ENCODE peak calls at places on chromosomes 16 and 17, in ten cellular contexts. A is tibial nerve; S is neuronal stem cell; X is CD8-positive, alpha-beta T cell; D is PC-3; K is mucosa of descending colon; I is BE2C; H is ovary; M is upper lobe of left lung; Z is thoracic aorta. C is an unnamed sample. For H3K4me1, the result is how much of the 10 kb centered on the place peaks cover.

GRCh38 chr17:32355649-32356377 is 5.9 kb downstream of the ZNF207 start:
- DNase-seq in A (no peak), S (no peak), X (no peak), D (no peak), K (no peak), I (no peak), H (no peak), M (no peak), Z (no peak), C (no peak)

GRCh38 chr17:72560303-72561247 is 439.8 kb downstream of the SOX9 start:
- DNase-seq in A (no peak), S (peak), X (peak), D (peak), K (peak), I (peak), H (no peak), M (peak), Z (no peak), C (no peak)

GRCh38 chr17:39563476-39563875 is 44.2 kb downstream of the NEUROD2 start:
- DNase-seq in A (no peak), S (peak), X (no peak), D (no peak), K (no peak), I (peak), H (no peak), M (no peak), Z (no peak), C (no peak)

GRCh38 chr17:36068524-36068923 is 4.5 kb downstream of the CCL18 start:
- DNase-seq in A (no peak), S (no peak), X (no peak), D (no peak), K (no peak), I (no peak), H (no peak), M (no peak), Z (no peak), C (no peak)

GRCh38 chr16:85844786-85845185 is 45.3 kb downstream of the COX4I1 start:
- DNase-seq in A (no peak), S (no peak), X (no peak), D (no peak), K (peak), I (no peak), H (no peak), M (no peak), Z (no peak), C (no peak)

GRCh38 chr17:9538626-9539025 is 37.0 kb downstream of the STX8 start:
- DNase-seq in A (no peak), S (no peak), X (no peak), D (no peak), K (no peak), I (no peak), H (no peak), M (no peak), Z (no peak), C (no peak)

GRCh38 chr16:85582177-85582888 is 30.8 kb upstream of the GSE1 start:
- DNase-seq in A (no peak), S (no peak), X (no peak), D (no peak), K (no peak), I (no peak), H (no peak), M (no peak), Z (no peak), C (no peak)

GRCh38 chr16:72291531-72291981 is 119.6 kb upstream of the PMFBP1 start:
- DNase-seq in A (no peak), S (no peak), X (no peak), D (peak), K (no peak), I (peak), H (no peak), M (no peak), Z (no peak), C (peak)

GRCh38 chr16:10077861-10078260 is 104.4 kb downstream of the GRIN2A start:
- DNase-seq in A (no peak), S (no peak), X (no peak), D (peak), K (no peak), I (no peak), H (no peak), M (no peak), Z (no peak), C (no peak)

GRCh38 chr17:39110435-39111136 is 40.9 kb downstream of the PLXDC1 start:
- DNase-seq in A (no peak), S (no peak), X (no peak), D (no peak), K (no peak), I (no peak), H (no peak), M (peak), Z (no peak), C (no peak)

GRCh38 chr17:49341356-49341755 is 20.7 kb downstream of the ZNF652 start:
- DNase-seq in A (no peak), S (no peak), X (no peak), D (no peak), K (no peak), I (no peak), H (peak), M (no peak), Z (no peak), C (no peak)

GRCh38 chr16:73172621-73173312 is 124.8 kb upstream of the ZFHX3 start:
- DNase-seq in A (peak), S (no peak), X (no peak), D (peak), K (peak), I (peak), H (peak), M (peak), Z (no peak), C (no peak)

GRCh38 chr17:81364278-81365147 is 30.7 kb upstream of the BAHCC1 start:
- DNase-seq in A (no peak), S (no peak), X (no peak), D (no peak), K (peak), I (no peak), H (no peak), M (no peak), Z (no peak), C (no peak)

GRCh38 chr16:80317132-80318098 is 223.4 kb upstream of the DYNLRB2 start:
- DNase-seq in A (no peak), S (no peak), X (no peak), D (peak), K (no peak), I (no peak), H (no peak), M (peak), Z (no peak), C (peak)

GRCh38 chr17:9209347-9209746 is 188.0 kb downstream of the NTN1 start:
- DNase-seq in A (no peak), S (no peak), X (no peak), D (no peak), K (no peak), I (no peak), H (no peak), M (no peak), Z (no peak), C (no peak)

GRCh38 chr17:45413498-45413923 is 19.2 kb downstream of the ARHGAP27 start:
- DNase-seq in A (no peak), S (no peak), X (no peak), D (no peak), K (peak), I (no peak), H (no peak), M (peak), Z (no peak), C (no peak)

GRCh38 chr17:48106802-48107136 is 797 bp upstream of the SNX11 start:
- DNase-seq in A (no peak), S (no peak), X (no peak), D (no peak), K (no peak), I (no peak), H (no peak), M (no peak), Z (no peak), C (no peak)
- H3K4me1 ChIP-seq in A (under half), S (under half), X (under half), D (under half), K (under half), I (under half), H (under half), M (under half), Z (under half), C (under half)

GRCh38 chr16:29676989-29677388 is 2.0 kb upstream of the QPRT start:
- DNase-seq in A (no peak), S (no peak), X (no peak), D (no peak), K (no peak), I (no peak), H (no peak), M (no peak), Z (no peak), C (no peak)
- H3K4me1 ChIP-seq in A (under half), S (under half), X (under half), D (under half), K (under half), I (under half), H (under half), M (under half), Z (under half), C (under half)

DNA sequence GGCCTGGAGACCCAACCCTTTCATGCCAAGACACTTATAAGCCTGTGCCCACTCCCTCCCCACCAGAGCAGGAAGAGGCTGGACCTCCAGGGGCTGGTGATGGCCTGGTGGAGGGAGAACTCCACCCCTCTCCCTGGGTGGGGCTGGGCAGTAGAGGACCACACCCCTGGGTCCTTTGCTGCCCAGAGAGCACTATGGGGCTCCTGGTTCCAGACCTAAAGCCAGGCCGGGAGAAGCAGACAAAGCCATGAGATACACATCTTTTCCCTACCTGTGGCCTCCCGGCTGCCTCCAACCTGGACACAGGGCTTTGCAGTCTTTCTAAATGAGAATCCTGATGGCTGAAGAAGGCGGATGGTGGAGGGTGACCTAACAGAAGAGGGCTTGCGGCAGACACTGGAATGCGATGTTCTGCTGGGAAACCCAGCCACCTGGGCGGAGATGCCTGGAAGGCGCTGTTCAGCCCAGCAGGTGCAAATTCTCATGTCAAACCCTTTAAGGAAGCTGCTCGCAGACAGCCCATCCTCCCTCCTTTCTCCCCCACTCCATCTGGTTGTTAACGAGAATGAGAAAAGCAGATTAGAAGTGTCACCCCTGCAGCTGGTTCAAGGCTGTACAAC is 43.9 kb upstream of the KIFC3 start:
- DNase-seq in A (no peak), S (no peak), X (no peak), D (no peak), K (no peak), I (no peak), H (peak), M (no peak), Z (no peak), C (no peak)
- H3K4me1 ChIP-seq in A (under half), S (under half), X (under half), D (under half), K (under half), I (under half), H (under half), M (under half), Z (under half), C (under half)

GRCh38 chr16:75103994-75104393 is 12.6 kb downstream of the LDHD start:
- DNase-seq in A (no peak), S (no peak), X (no peak), D (no peak), K (no peak), I (no peak), H (no peak), M (no peak), Z (no peak), C (no peak)
- H3K4me1 ChIP-seq in A (half or more), S (under half), X (under half), D (under half), K (under half), I (under half), H (under half), M (half or more), Z (under half), C (under half)

GRCh38 chr17:19744922-19745757 is 3.0 kb downstream of the ALDH3A1 start:
- DNase-seq in A (peak), S (peak), X (peak), D (peak), K (peak), I (peak), H (peak), M (peak), Z (peak), C (peak)

GRCh38 chr17:19744492-19744891 is 3.6 kb downstream of the ALDH3A1 start:
- DNase-seq in A (no peak), S (no peak), X (no peak), D (no peak), K (no peak), I (no peak), H (no peak), M (no peak), Z (no peak), C (no peak)

GRCh38 chr17:19747159-19747719 is 859 bp downstream of the ALDH3A1 start:
- DNase-seq in A (no peak), S (no peak), X (no peak), D (no peak), K (no peak), I (no peak), H (no peak), M (no peak), Z (no peak), C (no peak)

GRCh38 chr17:19747829-19748806 is at the start of gene ALDH3A1:
- DNase-seq in A (no peak), S (no peak), X (no peak), D (peak), K (no peak), I (no peak), H (no peak), M (peak), Z (no peak), C (no peak)

GRCh38 chr17:19746517-19746916 is 1.6 kb downstream of the ALDH3A1 start:
- DNase-seq in A (no peak), S (no peak), X (no peak), D (no peak), K (no peak), I (no peak), H (no peak), M (no peak), Z (no peak), C (no peak)
- H3K4me1 ChIP-seq in A (under half), S (under half), X (under half), D (under half), K (under half), I (under half), H (under half), M (under half), Z (under half), C (under half)

DNA sequence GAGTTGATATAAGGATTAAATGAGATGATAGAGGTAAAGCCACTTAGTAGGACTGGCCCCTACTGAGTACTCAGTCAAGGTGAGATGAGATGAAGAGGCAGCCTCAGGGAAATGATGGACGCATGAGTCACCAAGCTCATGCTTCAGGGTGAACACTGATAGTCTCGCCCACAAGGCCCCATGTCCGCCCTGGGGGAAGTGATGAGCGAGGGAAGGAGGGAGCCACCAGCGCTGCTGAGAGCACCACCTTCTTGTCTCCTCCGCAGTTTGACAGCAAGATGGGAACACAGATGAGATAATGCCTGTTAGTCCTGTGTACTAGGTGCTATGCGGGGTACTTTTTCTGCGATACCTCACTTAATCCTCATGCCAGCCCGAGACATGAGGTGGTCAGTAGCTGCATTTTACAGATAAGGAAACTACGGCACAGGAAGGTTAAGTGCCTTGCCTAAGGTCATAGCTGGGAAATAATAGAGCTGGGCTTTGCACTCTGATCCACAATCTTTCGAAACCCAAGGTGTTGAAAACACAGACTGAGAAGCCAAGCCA is 383.0 kb downstream of the CPPED1 start:
- DNase-seq in A (no peak), S (no peak), X (no peak), D (peak), K (no peak), I (no peak), H (no peak), M (no peak), Z (no peak), C (peak)
- H3K4me1 ChIP-seq in A (under half), S (under half), X (under half), D (under half), K (under half), I (under half), H (under half), M (under half), Z (under half), C (under half)

GRCh38 chr17:83086907-83087787 is 7.7 kb downstream of the METRNL start:
- DNase-seq in A (no peak), S (no peak), X (no peak), D (no peak), K (no peak), I (no peak), H (no peak), M (no peak), Z (no peak), C (no peak)
- H3K4me1 ChIP-seq in A (half or more), S (under half), X (under half), D (under half), K (half or more), I (under half), H (under half), M (under half), Z (half or more), C (under half)